ENCODE peak calls at places on chromosomes 5 and 9, in nine cellular contexts. L, K, Z, H, G, Q, P, N and J are unnamed samples.

GRCh38 chr5:115657883-115658233 is 32.0 kb upstream of the TMED7 start:
- DNase-seq in P (no peak), Z (no peak), Q (no peak), K (no peak), L (no peak), N (no peak), G (no peak), H (peak; percentile 73), J (peak; percentile 38)

GRCh38 chr9:93552923-93553322 is 23.5 kb upstream of the PHF2 start:
- DNase-seq in Z (no peak), Q (no peak), N (no peak), G (no peak), H (no peak), P (no peak), K (no peak), L (no peak), J (no peak)

GRCh38 chr9:11417782-11418181 is 805.0 kb upstream of the PTPRD start:
- DNase-seq in N (no peak), L (no peak), P (no peak), K (no peak), Z (no peak), H (no peak), Q (no peak), G (no peak), J (no peak)

GRCh38 chr9:126703330-126704156 is 89.8 kb downstream of the LMX1B start:
- DNase-seq in G (no peak), L (no peak), P (no peak), K (no peak), Q (no peak), H (no peak), Z (no peak), N (no peak), J (no peak)

GRCh38 chr5:138274189-138274853 is at the start of gene GFRA3:
- DNase-seq in Z (peak; percentile 22), K (no peak), Q (no peak), H (no peak), L (no peak), N (peak; percentile 17), P (no peak), G (no peak), J (no peak)

GRCh38 chr5:110851357-110851756 is 112.5 kb downstream of the SLC25A46 start:
- DNase-seq in Z (no peak), P (no peak), G (no peak), N (no peak), K (no peak), H (no peak), Q (no peak), L (no peak), J (no peak)

GRCh38 chr5:163306421-163306820 is 131.0 kb upstream of the CCNG1 start:
- DNase-seq in H (no peak), N (no peak), L (peak; percentile 46), P (no peak), G (no peak), Z (no peak), K (no peak), Q (no peak), J (no peak)

GRCh38 chr5:157593036-157593435 is 17.5 kb upstream of the ADAM19 start:
- DNase-seq in L (peak; percentile 81), G (no peak), Q (no peak), P (no peak), N (no peak), K (no peak), Z (no peak), H (no peak), J (no peak)

GRCh38 chr5:179120951-179121666 is 60.9 kb downstream of the ZNF354C start:
- DNase-seq in Z (no peak), P (peak; percentile 24), H (no peak), L (no peak), N (no peak), G (no peak), Q (no peak), K (no peak), J (no peak)

GRCh38 chr5:88140396-88140862 is 128.2 kb downstream of the TMEM161B start:
- DNase-seq in Z (no peak), Q (no peak), L (no peak), P (no peak), K (peak; percentile 41), H (no peak), N (peak; percentile 28), G (no peak), J (no peak)

GRCh38 chr9:81801190-81801589 is 111.8 kb upstream of the TLE1 start:
- DNase-seq in L (no peak), K (no peak), P (no peak), Z (no peak), G (no peak), N (no peak), Q (no peak), H (peak; percentile 71), J (peak; percentile 29)

GRCh38 chr5:167899490-167899889 is 392.0 kb upstream of the WWC1 start:
- DNase-seq in K (no peak), H (no peak), G (no peak), Q (no peak), Z (no peak), P (no peak), L (no peak), N (no peak), J (no peak)

GRCh38 chr5:122458278-122458872 is 146.3 kb downstream of the SNCAIP start:
- DNase-seq in H (no peak), N (no peak), Q (no peak), G (no peak), K (no peak), P (peak; percentile 41), L (peak; percentile 61), Z (no peak), J (no peak)

GRCh38 chr5:157164521-157164920 is 1.5 kb downstream of the GARIN3 start:
- DNase-seq in G (no peak), H (no peak), P (no peak), Q (no peak), L (no peak), N (no peak), Z (no peak), K (no peak), J (no peak)

GRCh38 chr9:96258967-96259366 is 43.0 kb downstream of the HSD17B3 start:
- DNase-seq in H (no peak), P (no peak), L (no peak), G (no peak), Z (no peak), K (no peak), Q (no peak), N (no peak), J (no peak)

GRCh38 chr9:114856942-114857315 is 51.1 kb upstream of the TNFSF15 start:
- DNase-seq in L (no peak), Z (no peak), H (peak; percentile 33), P (no peak), N (no peak), K (no peak), G (no peak), Q (no peak), J (no peak)

GRCh38 chr5:111120911-111121310 is 28.8 kb downstream of the WDR36 start:
- DNase-seq in Q (no peak), L (no peak), P (no peak), G (no peak), K (no peak), Z (no peak), N (no peak), H (no peak), J (no peak)

GRCh38 chr9:93231121-93231694 is 47.3 kb downstream of the WNK2 start:
- DNase-seq in N (no peak), L (no peak), P (no peak), H (no peak), Z (no peak), G (no peak), Q (no peak), K (peak; percentile 64), J (no peak)

GRCh38 chr9:72139233-72139632 is 10.0 kb upstream of the GDA start:
- DNase-seq in K (no peak), P (no peak), N (no peak), H (no peak), G (no peak), Z (no peak), L (no peak), Q (no peak), J (no peak)

GRCh38 chr9:21709464-21710058 is 92.9 kb upstream of the MTAP start:
- DNase-seq in L (peak; percentile 80), Z (no peak), G (peak; percentile 35), P (peak; percentile 40), N (peak; percentile 69), K (peak; percentile 28), Q (peak; percentile 44), H (peak; percentile 37), J (no peak)

GRCh38 chr9:97997330-97998276 is 14.5 kb downstream of the ANP32B start:
- DNase-seq in Q (no peak), K (no peak), G (no peak), N (no peak), L (no peak), H (no peak), Z (no peak), P (no peak), J (no peak)

GRCh38 chr9:17005085-17005484 is 129.8 kb upstream of the CNTLN start:
- DNase-seq in Q (no peak), H (peak; percentile 77), Z (no peak), K (peak; percentile 21), P (no peak), N (no peak), G (no peak), L (no peak), J (no peak)

GRCh38 chr9:13513710-13514444 is 234.4 kb upstream of the MPDZ start:
- DNase-seq in N (peak; percentile 19), K (no peak), L (no peak), H (peak; percentile 28), Z (no peak), G (no peak), Q (no peak), P (no peak), J (no peak)

GRCh38 chr5:15500326-15500958 is 462 bp downstream of the FBXL7 start:
- DNase-seq in H (peak; percentile 41), N (peak; percentile 42), Z (no peak), L (no peak), G (no peak), Q (no peak), K (no peak), P (no peak), J (no peak)

GRCh38 chr5:66558562-66558961 is 37.6 kb upstream of the MAST4 start:
- DNase-seq in G (no peak), Q (no peak), N (no peak), L (no peak), H (no peak), K (no peak), Z (no peak), P (no peak), J (no peak)

GRCh38 chr5:171420429-171421231 is 1.2 kb downstream of the FGF18 start:
- DNase-seq in H (peak; percentile 74), P (peak; percentile 61), L (no peak), N (no peak), K (peak; percentile 63), G (no peak), Q (no peak), Z (no peak), J (peak; percentile 42)

GRCh38 chr5:73380052-73380451 is 68.5 kb downstream of the FOXD1 start:
- DNase-seq in H (no peak), K (no peak), P (no peak), G (no peak), L (no peak), Z (no peak), N (no peak), Q (no peak), J (no peak)

GRCh38 chr5:155001523-155001922 is 12.0 kb upstream of the KIF4B start:
- DNase-seq in L (no peak), P (no peak), H (no peak), N (no peak), Z (no peak), G (no peak), Q (no peak), K (no peak), J (no peak)

GRCh38 chr5:5342784-5343183 is 79.7 kb upstream of the ICE1 start:
- DNase-seq in L (no peak), K (no peak), H (peak; percentile 50), P (no peak), N (no peak), Q (no peak), G (no peak), Z (no peak), J (no peak)

GRCh38 chr5:158013303-158013702 is 154.4 kb upstream of the CLINT1 start:
- DNase-seq in N (no peak), L (no peak), Q (no peak), K (no peak), G (no peak), P (no peak), H (no peak), Z (no peak), J (no peak)

GRCh38 chr9:37300620-37301368 is 121.7 kb upstream of the GRHPR start:
- DNase-seq in G (no peak), Q (no peak), P (no peak), Z (no peak), K (no peak), L (peak; percentile 30), N (no peak), H (no peak), J (no peak)